ENCODE peak calls at places on chromosome 22, in eight cellular contexts. One of them, this sample, is unnamed.

GRCh38 chr22:24205438-24206189 is 24.3 kb downstream of the SUSD2 start:
- DNase-seq in retina: no peak
- DNase-seq in hypothalamus: no peak
- DNase-seq in activated T-helper 1 cell treated with Interleukin-2 at 50 U/mL for 16 hours: no peak
- DNase-seq in immature natural killer cell: no peak
- DNase-seq in stimulated activated effector memory CD8-positive, alpha-beta T cell treated with anti-CD3 and anti-CD28 coated beads, Interleukin-12 subunit alpha, Interleukin-12 subunit beta, amount 100 ng/mL, for 72 hours: no peak
- DNase-seq in T follicular helper cell: no peak
- DNase-seq in NCI-H2107: no peak
- DNase-seq in this sample: no peak

GRCh38 chr22:29209624-29209929 is 3.9 kb downstream of the EMID1 start:
- DNase-seq in retina: no peak
- DNase-seq in hypothalamus: no peak
- DNase-seq in activated T-helper 1 cell treated with Interleukin-2 at 50 U/mL for 16 hours: no peak
- DNase-seq in NCI-H2107: no peak
- DNase-seq in stimulated activated effector memory CD8-positive, alpha-beta T cell treated with anti-CD3 and anti-CD28 coated beads, Interleukin-12 subunit alpha, Interleukin-12 subunit beta, amount 100 ng/mL, for 72 hours: no peak
- DNase-seq in immature natural killer cell: no peak
- DNase-seq in T follicular helper cell: no peak
- DNase-seq in this sample: no peak

GRCh38 chr22:41565403-41566054 is 4.7 kb downstream of the CSDC2 start:
- DNase-seq in stimulated activated effector memory CD8-positive, alpha-beta T cell treated with anti-CD3 and anti-CD28 coated beads, Interleukin-12 subunit alpha, Interleukin-12 subunit beta, amount 100 ng/mL, for 72 hours: no peak
- DNase-seq in T follicular helper cell: no peak
- DNase-seq in activated T-helper 1 cell treated with Interleukin-2 at 50 U/mL for 16 hours: no peak
- DNase-seq in immature natural killer cell: no peak
- DNase-seq in hypothalamus: no peak
- DNase-seq in NCI-H2107: no peak
- DNase-seq in retina: no peak
- DNase-seq in this sample: no peak

GRCh38 chr22:49009359-49010063 is 818.2 kb downstream of the BRD1 start:
- DNase-seq in activated T-helper 1 cell treated with Interleukin-2 at 50 U/mL for 16 hours: no peak
- DNase-seq in stimulated activated effector memory CD8-positive, alpha-beta T cell treated with anti-CD3 and anti-CD28 coated beads, Interleukin-12 subunit alpha, Interleukin-12 subunit beta, amount 100 ng/mL, for 72 hours: no peak
- DNase-seq in hypothalamus: no peak
- DNase-seq in T follicular helper cell: no peak
- DNase-seq in retina: no peak
- DNase-seq in NCI-H2107: no peak
- DNase-seq in immature natural killer cell: no peak
- DNase-seq in this sample: no peak

GRCh38 chr22:45537734-45538181 is 35.1 kb downstream of the FBLN1 start:
- DNase-seq in stimulated activated effector memory CD8-positive, alpha-beta T cell treated with anti-CD3 and anti-CD28 coated beads, Interleukin-12 subunit alpha, Interleukin-12 subunit beta, amount 100 ng/mL, for 72 hours: no peak
- DNase-seq in hypothalamus: peak; percentile 44
- DNase-seq in T follicular helper cell: no peak
- DNase-seq in NCI-H2107: no peak
- DNase-seq in immature natural killer cell: no peak
- DNase-seq in activated T-helper 1 cell treated with Interleukin-2 at 50 U/mL for 16 hours: no peak
- DNase-seq in retina: no peak
- DNase-seq in this sample: peak; percentile 36

GRCh38 chr22:19142394-19142793 is 2.1 kb downstream of the ESS2 start:
- DNase-seq in retina: no peak
- DNase-seq in stimulated activated effector memory CD8-positive, alpha-beta T cell treated with anti-CD3 and anti-CD28 coated beads, Interleukin-12 subunit alpha, Interleukin-12 subunit beta, amount 100 ng/mL, for 72 hours: no peak
- DNase-seq in activated T-helper 1 cell treated with Interleukin-2 at 50 U/mL for 16 hours: no peak
- DNase-seq in T follicular helper cell: no peak
- DNase-seq in NCI-H2107: no peak
- DNase-seq in hypothalamus: no peak
- DNase-seq in immature natural killer cell: no peak
- DNase-seq in this sample: no peak

GRCh38 chr22:18066181-18066859 is 11.5 kb upstream of the PEX26 start:
- DNase-seq in stimulated activated effector memory CD8-positive, alpha-beta T cell treated with anti-CD3 and anti-CD28 coated beads, Interleukin-12 subunit alpha, Interleukin-12 subunit beta, amount 100 ng/mL, for 72 hours: no peak
- DNase-seq in immature natural killer cell: no peak
- DNase-seq in T follicular helper cell: no peak
- DNase-seq in hypothalamus: no peak
- DNase-seq in NCI-H2107: no peak
- DNase-seq in retina: no peak
- DNase-seq in activated T-helper 1 cell treated with Interleukin-2 at 50 U/mL for 16 hours: no peak
- DNase-seq in this sample: no peak

GRCh38 chr22:49918911-49919881 is 762 bp downstream of the CRELD2 start:
- DNase-seq in T follicular helper cell: no peak
- DNase-seq in stimulated activated effector memory CD8-positive, alpha-beta T cell treated with anti-CD3 and anti-CD28 coated beads, Interleukin-12 subunit alpha, Interleukin-12 subunit beta, amount 100 ng/mL, for 72 hours: no peak
- DNase-seq in NCI-H2107: no peak
- DNase-seq in hypothalamus: no peak
- DNase-seq in immature natural killer cell: no peak
- DNase-seq in retina: no peak
- DNase-seq in activated T-helper 1 cell treated with Interleukin-2 at 50 U/mL for 16 hours: no peak
- DNase-seq in this sample: no peak

GRCh38 chr22:37747090-37747714 is 50.4 kb downstream of the TRIOBP start:
- DNase-seq in retina: no peak
- DNase-seq in activated T-helper 1 cell treated with Interleukin-2 at 50 U/mL for 16 hours: no peak
- DNase-seq in immature natural killer cell: no peak
- DNase-seq in T follicular helper cell: no peak
- DNase-seq in NCI-H2107: no peak
- DNase-seq in stimulated activated effector memory CD8-positive, alpha-beta T cell treated with anti-CD3 and anti-CD28 coated beads, Interleukin-12 subunit alpha, Interleukin-12 subunit beta, amount 100 ng/mL, for 72 hours: no peak
- DNase-seq in hypothalamus: no peak
- DNase-seq in this sample: peak; percentile 65

GRCh38 chr22:30038219-30038618 is 42.0 kb upstream of the HORMAD2 start:
- DNase-seq in NCI-H2107: no peak
- DNase-seq in immature natural killer cell: no peak
- DNase-seq in retina: no peak
- DNase-seq in stimulated activated effector memory CD8-positive, alpha-beta T cell treated with anti-CD3 and anti-CD28 coated beads, Interleukin-12 subunit alpha, Interleukin-12 subunit beta, amount 100 ng/mL, for 72 hours: no peak
- DNase-seq in activated T-helper 1 cell treated with Interleukin-2 at 50 U/mL for 16 hours: no peak
- DNase-seq in hypothalamus: no peak
- DNase-seq in T follicular helper cell: no peak
- DNase-seq in this sample: peak; percentile 25

GRCh38 chr22:17871726-17872458 is 97.6 kb upstream of the BID start:
- DNase-seq in immature natural killer cell: no peak
- DNase-seq in NCI-H2107: no peak
- DNase-seq in retina: no peak
- DNase-seq in activated T-helper 1 cell treated with Interleukin-2 at 50 U/mL for 16 hours: no peak
- DNase-seq in hypothalamus: no peak
- DNase-seq in stimulated activated effector memory CD8-positive, alpha-beta T cell treated with anti-CD3 and anti-CD28 coated beads, Interleukin-12 subunit alpha, Interleukin-12 subunit beta, amount 100 ng/mL, for 72 hours: no peak
- DNase-seq in T follicular helper cell: no peak
- DNase-seq in this sample: peak; percentile 59

GRCh38 chr22:37241351-37242142 is 2.5 kb downstream of the RAC2 start:
- DNase-seq in immature natural killer cell: peak; percentile 78
- DNase-seq in T follicular helper cell: no peak
- DNase-seq in stimulated activated effector memory CD8-positive, alpha-beta T cell treated with anti-CD3 and anti-CD28 coated beads, Interleukin-12 subunit alpha, Interleukin-12 subunit beta, amount 100 ng/mL, for 72 hours: no peak
- DNase-seq in NCI-H2107: no peak
- DNase-seq in activated T-helper 1 cell treated with Interleukin-2 at 50 U/mL for 16 hours: no peak
- DNase-seq in hypothalamus: no peak
- DNase-seq in retina: no peak
- DNase-seq in this sample: no peak

GRCh38 chr22:31210830-31211503 is 1.1 kb upstream of the LIMK2 start:
- DNase-seq in stimulated activated effector memory CD8-positive, alpha-beta T cell treated with anti-CD3 and anti-CD28 coated beads, Interleukin-12 subunit alpha, Interleukin-12 subunit beta, amount 100 ng/mL, for 72 hours: no peak
- DNase-seq in hypothalamus: no peak
- DNase-seq in NCI-H2107: no peak
- DNase-seq in T follicular helper cell: no peak
- DNase-seq in immature natural killer cell: no peak
- DNase-seq in retina: peak; percentile 39
- DNase-seq in activated T-helper 1 cell treated with Interleukin-2 at 50 U/mL for 16 hours: no peak
- DNase-seq in this sample: no peak

GRCh38 chr22:28791841-28792490 is 8.4 kb downstream of the XBP1 start:
- DNase-seq in retina: no peak
- DNase-seq in activated T-helper 1 cell treated with Interleukin-2 at 50 U/mL for 16 hours: no peak
- DNase-seq in stimulated activated effector memory CD8-positive, alpha-beta T cell treated with anti-CD3 and anti-CD28 coated beads, Interleukin-12 subunit alpha, Interleukin-12 subunit beta, amount 100 ng/mL, for 72 hours: no peak
- DNase-seq in T follicular helper cell: no peak
- DNase-seq in hypothalamus: no peak
- DNase-seq in NCI-H2107: no peak
- DNase-seq in immature natural killer cell: no peak
- DNase-seq in this sample: no peak

GRCh38 chr22:21984793-21985192 is 2.2 kb upstream of the TOP3B start:
- DNase-seq in immature natural killer cell: no peak
- DNase-seq in retina: no peak
- DNase-seq in activated T-helper 1 cell treated with Interleukin-2 at 50 U/mL for 16 hours: no peak
- DNase-seq in T follicular helper cell: no peak
- DNase-seq in NCI-H2107: no peak
- DNase-seq in hypothalamus: no peak
- DNase-seq in stimulated activated effector memory CD8-positive, alpha-beta T cell treated with anti-CD3 and anti-CD28 coated beads, Interleukin-12 subunit alpha, Interleukin-12 subunit beta, amount 100 ng/mL, for 72 hours: no peak
- DNase-seq in this sample: no peak

GRCh38 chr22:24810043-24810749 is 4.2 kb downstream of the SGSM1 start:
- DNase-seq in hypothalamus: peak; percentile 19
- DNase-seq in stimulated activated effector memory CD8-positive, alpha-beta T cell treated with anti-CD3 and anti-CD28 coated beads, Interleukin-12 subunit alpha, Interleukin-12 subunit beta, amount 100 ng/mL, for 72 hours: no peak
- DNase-seq in T follicular helper cell: no peak
- DNase-seq in retina: peak; percentile 82
- DNase-seq in activated T-helper 1 cell treated with Interleukin-2 at 50 U/mL for 16 hours: no peak
- DNase-seq in NCI-H2107: no peak
- DNase-seq in immature natural killer cell: no peak
- DNase-seq in this sample: peak; percentile 22

GRCh38 chr22:12601870-12602779 is 2925.9 kb upstream of the OR11H1 start:
- DNase-seq in retina: no peak
- DNase-seq in stimulated activated effector memory CD8-positive, alpha-beta T cell treated with anti-CD3 and anti-CD28 coated beads, Interleukin-12 subunit alpha, Interleukin-12 subunit beta, amount 100 ng/mL, for 72 hours: no peak
- DNase-seq in T follicular helper cell: no peak
- DNase-seq in hypothalamus: no peak
- DNase-seq in NCI-H2107: no peak
- DNase-seq in activated T-helper 1 cell treated with Interleukin-2 at 50 U/mL for 16 hours: no peak
- DNase-seq in immature natural killer cell: no peak
- DNase-seq in this sample: peak; percentile 17

GRCh38 chr22:43993072-43993760 is 30.9 kb upstream of the PARVB start:
- DNase-seq in T follicular helper cell: peak; percentile 41
- DNase-seq in retina: peak; percentile 85
- DNase-seq in stimulated activated effector memory CD8-positive, alpha-beta T cell treated with anti-CD3 and anti-CD28 coated beads, Interleukin-12 subunit alpha, Interleukin-12 subunit beta, amount 100 ng/mL, for 72 hours: peak; percentile 41
- DNase-seq in activated T-helper 1 cell treated with Interleukin-2 at 50 U/mL for 16 hours: peak; percentile 16
- DNase-seq in NCI-H2107: peak; percentile 42
- DNase-seq in hypothalamus: no peak
- DNase-seq in immature natural killer cell: peak; percentile 45
- DNase-seq in this sample: peak; percentile 46

GRCh38 chr22:26589845-26590524 is at the start of gene TPST2:
- DNase-seq in immature natural killer cell: peak; percentile 80
- DNase-seq in retina: peak; percentile 68
- DNase-seq in NCI-H2107: no peak
- DNase-seq in stimulated activated effector memory CD8-positive, alpha-beta T cell treated with anti-CD3 and anti-CD28 coated beads, Interleukin-12 subunit alpha, Interleukin-12 subunit beta, amount 100 ng/mL, for 72 hours: peak; percentile 82
- DNase-seq in hypothalamus: peak; percentile 35
- DNase-seq in activated T-helper 1 cell treated with Interleukin-2 at 50 U/mL for 16 hours: peak; percentile 76
- DNase-seq in T follicular helper cell: peak; percentile 72
- DNase-seq in this sample: peak; percentile 85

GRCh38 chr22:36383110-36383581 is 4.6 kb downstream of the MYH9 start:
- DNase-seq in activated T-helper 1 cell treated with Interleukin-2 at 50 U/mL for 16 hours: no peak
- DNase-seq in hypothalamus: no peak
- DNase-seq in T follicular helper cell: no peak
- DNase-seq in immature natural killer cell: peak; percentile 88
- DNase-seq in NCI-H2107: no peak
- DNase-seq in stimulated activated effector memory CD8-positive, alpha-beta T cell treated with anti-CD3 and anti-CD28 coated beads, Interleukin-12 subunit alpha, Interleukin-12 subunit beta, amount 100 ng/mL, for 72 hours: no peak
- DNase-seq in retina: no peak
- DNase-seq in this sample: no peak